ENCODE peak calls at places on chromosome 16, in ten cellular contexts. L, U, A, S, D, X, E, F, Q and I are unnamed samples. For H3K4me1, the result is how much of the 10 kb centered on the place peaks cover.

GRCh38 chr16:10679921-10680320 is 14.8 kb downstream of the TEKT5 start:
- DNase-seq in L (no peak), U (no peak), A (no peak), S (no peak), D (no peak), X (no peak), E (no peak), F (no peak), Q (no peak), I (no peak)

GRCh38 chr16:79466111-79466510 is 134.4 kb downstream of the MAF start:
- DNase-seq in L (no peak), U (no peak), A (no peak), S (no peak), D (no peak), X (no peak), E (no peak), F (no peak), Q (no peak), I (no peak)

GRCh38 chr16:379183-379960 is 2.4 kb downstream of the PGAP6 start:
- DNase-seq in L (no peak), U (no peak), A (no peak), S (no peak), D (peak), X (peak), E (no peak), F (no peak), Q (peak), I (no peak)

GRCh38 chr16:48911700-48912099 is 301.7 kb upstream of the N4BP1 start:
- DNase-seq in L (no peak), U (no peak), A (peak), S (no peak), D (no peak), X (no peak), E (no peak), F (peak), Q (no peak), I (no peak)

GRCh38 chr16:81505011-81505660 is 60.5 kb downstream of the CMIP start:
- DNase-seq in L (peak), U (no peak), A (no peak), S (no peak), D (no peak), X (no peak), E (no peak), F (peak), Q (peak), I (no peak)

GRCh38 chr16:78437352-78437968 is 338.0 kb downstream of the WWOX start:
- DNase-seq in L (no peak), U (no peak), A (peak), S (peak), D (no peak), X (peak), E (no peak), F (no peak), Q (peak), I (peak)

GRCh38 chr16:79723583-79724168 is 123.1 kb upstream of the MAF start:
- DNase-seq in L (no peak), U (no peak), A (no peak), S (no peak), D (no peak), X (peak), E (no peak), F (no peak), Q (peak), I (no peak)

GRCh38 chr16:22023505-22023904 is 15.6 kb downstream of the MOSMO start:
- DNase-seq in L (no peak), U (no peak), A (no peak), S (no peak), D (no peak), X (no peak), E (no peak), F (no peak), Q (peak), I (no peak)

GRCh38 chr16:67389911-67390815 is 3.1 kb downstream of the TPPP3 start:
- DNase-seq in L (no peak), U (peak), A (no peak), S (no peak), D (no peak), X (no peak), E (peak), F (no peak), Q (no peak), I (no peak)

GRCh38 chr16:73329363-73330306 is 281.7 kb upstream of the ZFHX3 start:
- DNase-seq in L (no peak), U (no peak), A (peak), S (peak), D (no peak), X (peak), E (no peak), F (no peak), Q (peak), I (no peak)

GRCh38 chr16:4675864-4676786 is 17.2 kb upstream of the NUDT16L1 start:
- DNase-seq in L (peak), U (no peak), A (peak), S (peak), D (no peak), X (no peak), E (no peak), F (no peak), Q (peak), I (no peak)

DNA sequence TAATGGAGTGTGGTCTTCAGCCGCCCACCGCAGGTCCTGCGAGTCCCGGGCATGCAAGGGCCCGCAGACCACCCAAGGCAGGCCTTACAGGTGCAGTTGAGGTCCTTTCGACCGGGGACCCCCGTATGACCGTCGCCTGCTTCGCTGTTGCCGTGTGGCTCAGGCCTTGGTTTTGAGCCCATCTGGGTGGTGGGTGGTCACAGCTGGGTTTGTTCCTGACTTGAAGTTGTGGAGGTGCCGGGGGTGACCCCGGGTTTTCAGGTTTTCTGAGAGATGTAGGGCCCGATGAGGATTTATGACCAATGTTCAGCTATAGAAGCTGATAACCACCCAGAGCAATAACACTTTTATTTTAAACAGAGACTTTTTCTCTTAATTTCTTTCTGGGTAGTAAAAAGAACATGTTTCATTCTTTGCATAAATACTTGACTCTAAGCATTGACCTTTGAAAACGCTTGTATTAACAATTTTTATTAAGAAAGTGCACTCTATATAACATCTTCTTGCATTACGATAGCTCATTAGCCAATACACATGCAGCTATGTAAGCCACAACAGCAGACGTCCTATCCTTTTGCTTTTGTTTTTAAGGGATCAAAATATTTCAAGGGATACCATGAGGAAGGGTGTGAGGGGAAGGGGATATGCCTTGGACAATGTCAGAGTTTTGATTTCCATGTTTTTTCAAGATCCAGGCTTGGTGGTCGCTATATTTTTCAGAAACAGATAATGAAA is 1.9 kb downstream of the FOXL1 start:
- DNase-seq in L (no peak), U (no peak), A (no peak), S (no peak), D (no peak), X (no peak), E (no peak), F (no peak), Q (no peak), I (no peak)
- H3K4me3 ChIP-seq in L (no peak), U (peak), A (no peak), S (no peak), D (no peak), X (no peak), E (peak), F (no peak), Q (no peak), I (no peak)

GRCh38 chr16:1474796-1475551 is at the start of gene CLCN7:
- DNase-seq in L (peak), U (peak), A (peak), S (peak), D (peak), X (peak), E (peak), F (peak), Q (peak), I (peak)
- H3K4me1 ChIP-seq in L (under half), U (under half), A (under half), S (half or more), D (under half), X (under half), E (under half), F (under half), Q (under half), I (under half)

GRCh38 chr16:68739964-68740627 is 3.0 kb downstream of the CDH1 start:
- DNase-seq in L (no peak), U (no peak), A (no peak), S (peak), D (no peak), X (peak), E (no peak), F (no peak), Q (no peak), I (no peak)
- H3K27ac ChIP-seq in L (peak), U (no peak), A (no peak), S (peak), D (peak), X (peak), E (no peak), F (no peak), Q (no peak), I (no peak)

GRCh38 chr16:57251352-57251751 is 6.3 kb downstream of the ARL2BP start:
- DNase-seq in L (no peak), U (no peak), A (no peak), S (no peak), D (no peak), X (no peak), E (no peak), F (no peak), Q (no peak), I (no peak)
- H3K4me3 ChIP-seq in L (no peak), U (no peak), A (no peak), S (no peak), D (no peak), X (no peak), E (no peak), F (no peak), Q (no peak), I (no peak)

GRCh38 chr16:89314858-89315257 is 97.4 kb downstream of the ZNF778 start:
- DNase-seq in L (no peak), U (no peak), A (no peak), S (no peak), D (no peak), X (no peak), E (no peak), F (no peak), Q (no peak), I (no peak)

GRCh38 chr16:89312598-89313299 is 95.2 kb downstream of the ZNF778 start:
- DNase-seq in L (no peak), U (no peak), A (no peak), S (no peak), D (no peak), X (no peak), E (no peak), F (no peak), Q (no peak), I (no peak)

GRCh38 chr16:89315271-89315670 is 97.8 kb downstream of the ZNF778 start:
- DNase-seq in L (no peak), U (no peak), A (no peak), S (no peak), D (no peak), X (no peak), E (peak), F (no peak), Q (no peak), I (no peak)

GRCh38 chr16:89313583-89313982 is 96.1 kb downstream of the ZNF778 start:
- DNase-seq in L (no peak), U (no peak), A (no peak), S (no peak), D (no peak), X (no peak), E (no peak), F (no peak), Q (no peak), I (no peak)

DNA sequence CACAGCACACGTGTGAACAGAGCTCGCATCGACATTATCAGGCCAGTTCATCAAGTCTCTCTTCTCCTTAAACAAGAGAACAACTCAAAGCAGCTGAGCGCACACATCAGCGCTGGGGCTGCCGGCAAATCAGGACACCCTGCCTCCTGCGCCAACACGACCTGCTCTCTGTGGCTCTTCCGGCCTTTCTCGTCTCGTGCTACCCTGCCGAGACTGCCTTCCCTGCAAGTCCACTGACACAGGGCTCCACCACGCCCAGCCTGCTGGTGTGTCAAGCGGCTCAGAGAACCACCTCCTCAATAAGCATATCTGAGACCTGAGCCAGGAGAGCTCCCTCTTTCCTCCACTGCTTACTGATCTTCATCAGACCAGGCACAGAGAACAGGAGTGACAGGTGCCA is 96.9 kb downstream of the ZNF778 start:
- DNase-seq in L (peak), U (no peak), A (no peak), S (no peak), D (no peak), X (no peak), E (no peak), F (no peak), Q (no peak), I (no peak)
- H3K4me1 ChIP-seq in L (under half), U (under half), A (under half), S (under half), D (under half), X (under half), E (half or more), F (under half), Q (under half), I (under half)

GRCh38 chr16:23867566-23867965 is 31.8 kb downstream of the PRKCB start:
- DNase-seq in L (no peak), U (no peak), A (no peak), S (no peak), D (no peak), X (no peak), E (no peak), F (no peak), Q (no peak), I (no peak)
- H3K27ac ChIP-seq in L (no peak), U (no peak), A (no peak), S (no peak), D (no peak), X (no peak), E (no peak), F (no peak), Q (no peak), I (no peak)

GRCh38 chr16:54938351-54939346 is 8.0 kb downstream of the IRX5 start:
- DNase-seq in L (no peak), U (no peak), A (no peak), S (no peak), D (peak), X (no peak), E (peak), F (no peak), Q (peak), I (no peak)
- H3K4me3 ChIP-seq in L (no peak), U (no peak), A (no peak), S (no peak), D (peak), X (no peak), E (peak), F (no peak), Q (no peak), I (no peak)

GRCh38 chr16:30551781-30552180 is 6.4 kb downstream of the ZNF764 start:
- DNase-seq in L (peak), U (no peak), A (no peak), S (no peak), D (no peak), X (no peak), E (no peak), F (no peak), Q (peak), I (no peak)
- H3K4me1 ChIP-seq in L (under half), U (under half), A (under half), S (half or more), D (under half), X (under half), E (under half), F (under half), Q (under half), I (under half)

GRCh38 chr16:86059253-86060171 is 160.6 kb downstream of the IRF8 start:
- DNase-seq in L (no peak), U (no peak), A (peak), S (no peak), D (no peak), X (no peak), E (peak), F (no peak), Q (no peak), I (no peak)
- H3K27ac ChIP-seq in L (peak), U (no peak), A (peak), S (no peak), D (peak), X (no peak), E (peak), F (no peak), Q (no peak), I (no peak)